ENCODE peak calls at places on chromosomes 13 and 19, in seven cellular contexts. V is pulmonary artery endothelial cell; Z is IMR-90; B is AG04450; K is NAMALWA; E is stimulated activated CD8-positive, alpha-beta memory T cell treated with anti-CD3 and anti-CD28 coated beads, Interleukin-7, amount 100 ng/mL, for 24 hours; T is Calu3. I is an unnamed sample.

GRCh38 chr19:51542699-51543098 is 11.2 kb upstream of the SIGLEC6 start:
- DNase-seq in V (no peak), Z (no peak), B (no peak), K (no peak), E (no peak), T (no peak), I (no peak)

GRCh38 chr13:61608138-61608537 is 192.5 kb upstream of the PCDH20 start:
- DNase-seq in V (no peak), Z (no peak), B (no peak), K (no peak), E (no peak), T (no peak), I (no peak)

GRCh38 chr19:51136891-51137551 is 5.1 kb upstream of the SIGLEC7 start:
- DNase-seq in V (no peak), Z (no peak), B (no peak), K (no peak), E (no peak), T (no peak), I (no peak)

GRCh38 chr19:45499196-45500180 is 1.2 kb downstream of the PPM1N start:
- DNase-seq in V (no peak), Z (no peak), B (no peak), K (peak), E (peak), T (peak), I (peak)

GRCh38 chr13:79901336-79901735 is 420.4 kb downstream of the NDFIP2 start:
- DNase-seq in V (no peak), Z (peak), B (no peak), K (no peak), E (no peak), T (no peak), I (no peak)

GRCh38 chr19:55460670-55461258 is 678 bp downstream of the ISOC2 start:
- DNase-seq in V (no peak), Z (peak), B (peak), K (peak), E (peak), T (peak), I (peak)

GRCh38 chr13:27833206-27833605 is 40.9 kb downstream of the GSX1 start:
- DNase-seq in V (no peak), Z (no peak), B (no peak), K (no peak), E (no peak), T (no peak), I (no peak)

GRCh38 chr19:58409010-58409790 is 751 bp downstream of the ZNF584 start:
- DNase-seq in V (no peak), Z (peak), B (no peak), K (peak), E (no peak), T (peak), I (peak)

GRCh38 chr19:4591296-4591695 is 31.8 kb upstream of the SEMA6B start:
- DNase-seq in V (no peak), Z (no peak), B (no peak), K (no peak), E (no peak), T (no peak), I (no peak)

GRCh38 chr19:49866933-49867782 is at the start of gene PNKP:
- DNase-seq in V (peak), Z (peak), B (peak), K (peak), E (peak), T (peak), I (peak)

GRCh38 chr13:33543631-33544030 is 258.1 kb upstream of the STARD13 start:
- DNase-seq in V (no peak), Z (no peak), B (no peak), K (peak), E (no peak), T (no peak), I (no peak)

GRCh38 chr19:3229888-3230496 is 5.5 kb downstream of the CELF5 start:
- DNase-seq in V (no peak), Z (no peak), B (no peak), K (no peak), E (no peak), T (no peak), I (no peak)

GRCh38 chr13:30906411-30906990 is 430 bp downstream of the MEDAG start:
- DNase-seq in V (no peak), Z (no peak), B (no peak), K (no peak), E (no peak), T (peak), I (no peak)

GRCh38 chr13:22642088-22642487 is 538.7 kb upstream of the SGCG start:
- DNase-seq in V (no peak), Z (no peak), B (no peak), K (no peak), E (no peak), T (no peak), I (no peak)

GRCh38 chr13:96020155-96020575 is 33.0 kb downstream of the UGGT2 start:
- DNase-seq in V (peak), Z (peak), B (peak), K (peak), E (no peak), T (peak), I (peak)

GRCh38 chr13:49464621-49465325 is 20.7 kb downstream of the SETDB2 start:
- DNase-seq in V (no peak), Z (peak), B (no peak), K (no peak), E (no peak), T (no peak), I (no peak)

GRCh38 chr13:82412749-82413148 is 1469.5 kb downstream of the SLITRK1 start:
- DNase-seq in V (no peak), Z (no peak), B (no peak), K (no peak), E (no peak), T (no peak), I (peak)

GRCh38 chr19:51792932-51793331 is 2.0 kb upstream of the FPR3 start:
- DNase-seq in V (no peak), Z (no peak), B (no peak), K (no peak), E (no peak), T (no peak), I (no peak)

GRCh38 chr19:940591-941291 is 14.9 kb downstream of the ARID3A start:
- DNase-seq in V (peak), Z (peak), B (peak), K (no peak), E (no peak), T (peak), I (no peak)

GRCh38 chr19:23565256-23565655 is 121.8 kb downstream of the ZNF675 start:
- DNase-seq in V (no peak), Z (no peak), B (no peak), K (no peak), E (no peak), T (no peak), I (no peak)

GRCh38 chr19:39826311-39826945 is 7.5 kb downstream of the DYRK1B start:
- DNase-seq in V (no peak), Z (no peak), B (no peak), K (no peak), E (no peak), T (no peak), I (no peak)

GRCh38 chr19:11657307-11657706 is 60.0 kb downstream of the ZNF627 start:
- DNase-seq in V (no peak), Z (no peak), B (no peak), K (no peak), E (no peak), T (no peak), I (no peak)

GRCh38 chr19:23345838-23346237 is 49.4 kb downstream of the ZNF91 start:
- DNase-seq in V (no peak), Z (no peak), B (no peak), K (peak), E (no peak), T (no peak), I (no peak)

GRCh38 chr19:4534836-4535658 is at the start of gene PLIN5:
- DNase-seq in V (no peak), Z (peak), B (no peak), K (no peak), E (peak), T (peak), I (peak)

GRCh38 chr13:41562083-41562482 is 104.7 kb downstream of the RGCC start:
- DNase-seq in V (no peak), Z (peak), B (peak), K (no peak), E (no peak), T (no peak), I (no peak)

GRCh38 chr19:16371540-16371986 is 46.9 kb downstream of the KLF2 start:
- DNase-seq in V (no peak), Z (no peak), B (no peak), K (peak), E (peak), T (peak), I (no peak)

GRCh38 chr13:24215732-24216131 is 55.2 kb downstream of the SPATA13 start:
- DNase-seq in V (peak), Z (peak), B (no peak), K (no peak), E (no peak), T (no peak), I (no peak)

GRCh38 chr19:5452594-5453565 is 2.3 kb upstream of the ZNRF4 start:
- DNase-seq in V (no peak), Z (peak), B (no peak), K (peak), E (no peak), T (peak), I (no peak)

GRCh38 chr19:12195501-12195860 is 32.6 kb downstream of the ZNF136 start:
- DNase-seq in V (no peak), Z (no peak), B (no peak), K (no peak), E (no peak), T (no peak), I (no peak)

GRCh38 chr19:39970424-39970673 is 616 bp upstream of the PSMC4 start:
- DNase-seq in V (no peak), Z (no peak), B (no peak), K (no peak), E (no peak), T (no peak), I (no peak)

GRCh38 chr13:43908156-43909126 is 28.7 kb downstream of the LACC1 start:
- DNase-seq in V (peak), Z (peak), B (peak), K (peak), E (no peak), T (peak), I (no peak)

GRCh38 chr13:52405369-52405766 is 604 bp downstream of the THSD1 start:
- DNase-seq in V (no peak), Z (no peak), B (no peak), K (no peak), E (no peak), T (no peak), I (no peak)

GRCh38 chr13:25192052-25192451 is 20.0 kb upstream of the AMER2 start:
- DNase-seq in V (no peak), Z (no peak), B (no peak), K (no peak), E (no peak), T (no peak), I (no peak)

GRCh38 chr19:7644550-7644877 is 7.6 kb downstream of the STXBP2 start:
- DNase-seq in V (no peak), Z (no peak), B (no peak), K (no peak), E (no peak), T (no peak), I (no peak)